ENCODE peak calls at places on chromosomes 1 and 21, in five cellular contexts. One of them, this sample, is unnamed.

GRCh38 chr1:16068356-16069270 is 4.8 kb downstream of the FAM131C start:
- DNase-seq in PC-3: no peak
- DNase-seq in sigmoid colon: no peak
- DNase-seq in ovary: no peak
- DNase-seq in progenitor cell of endocrine pancreas: no peak
- DNase-seq in this sample: no peak

GRCh38 chr21:34992736-34993135 is 56.4 kb downstream of the RUNX1 start:
- DNase-seq in PC-3: no peak
- DNase-seq in sigmoid colon: no peak
- DNase-seq in ovary: no peak
- DNase-seq in progenitor cell of endocrine pancreas: no peak
- DNase-seq in this sample: peak

GRCh38 chr1:95793893-95794292 is 559.9 kb downstream of the RWDD3 start:
- DNase-seq in PC-3: peak
- DNase-seq in sigmoid colon: no peak
- DNase-seq in ovary: no peak
- DNase-seq in progenitor cell of endocrine pancreas: no peak
- DNase-seq in this sample: peak

GRCh38 chr1:158793604-158794003 is 12.6 kb upstream of the OR6N2 start:
- DNase-seq in PC-3: no peak
- DNase-seq in sigmoid colon: no peak
- DNase-seq in ovary: no peak
- DNase-seq in progenitor cell of endocrine pancreas: no peak
- DNase-seq in this sample: peak

GRCh38 chr1:95325337-95325736 is 91.3 kb downstream of the RWDD3 start:
- DNase-seq in PC-3: no peak
- DNase-seq in sigmoid colon: no peak
- DNase-seq in ovary: no peak
- DNase-seq in progenitor cell of endocrine pancreas: no peak
- DNase-seq in this sample: no peak

GRCh38 chr1:6303397-6304012 is 42.6 kb upstream of the GPR153 start:
- DNase-seq in PC-3: peak
- DNase-seq in sigmoid colon: no peak
- DNase-seq in ovary: no peak
- DNase-seq in progenitor cell of endocrine pancreas: no peak
- DNase-seq in this sample: no peak

GRCh38 chr1:26278835-26279597 is 870 bp upstream of the SH3BGRL3 start:
- DNase-seq in PC-3: peak
- DNase-seq in sigmoid colon: no peak
- DNase-seq in ovary: peak
- DNase-seq in progenitor cell of endocrine pancreas: no peak
- DNase-seq in this sample: peak

GRCh38 chr1:43576521-43576920 is 45.8 kb downstream of the PTPRF start:
- DNase-seq in PC-3: no peak
- DNase-seq in sigmoid colon: no peak
- DNase-seq in ovary: no peak
- DNase-seq in progenitor cell of endocrine pancreas: no peak
- DNase-seq in this sample: no peak

GRCh38 chr1:30901798-30902652 is 6.5 kb downstream of the SDC3 start:
- DNase-seq in PC-3: peak
- DNase-seq in sigmoid colon: peak
- DNase-seq in ovary: peak
- DNase-seq in progenitor cell of endocrine pancreas: no peak
- DNase-seq in this sample: no peak

GRCh38 chr1:65979645-65980044 is 186.9 kb downstream of the PDE4B start:
- DNase-seq in PC-3: no peak
- DNase-seq in sigmoid colon: no peak
- DNase-seq in ovary: no peak
- DNase-seq in progenitor cell of endocrine pancreas: no peak
- DNase-seq in this sample: no peak

GRCh38 chr21:33993286-33994231 is 78.0 kb upstream of the ATP5PO start:
- DNase-seq in PC-3: no peak
- DNase-seq in sigmoid colon: no peak
- DNase-seq in ovary: no peak
- DNase-seq in progenitor cell of endocrine pancreas: no peak
- DNase-seq in this sample: no peak

GRCh38 chr1:14822493-14822892 is 224.0 kb downstream of the KAZN start:
- DNase-seq in PC-3: peak
- DNase-seq in sigmoid colon: no peak
- DNase-seq in ovary: no peak
- DNase-seq in progenitor cell of endocrine pancreas: no peak
- DNase-seq in this sample: peak

GRCh38 chr1:81335876-81336275 is 464.9 kb upstream of the ADGRL2 start:
- DNase-seq in PC-3: no peak
- DNase-seq in sigmoid colon: no peak
- DNase-seq in ovary: no peak
- DNase-seq in progenitor cell of endocrine pancreas: no peak
- DNase-seq in this sample: no peak

GRCh38 chr1:230112131-230112701 is 45.2 kb downstream of the GALNT2 start:
- DNase-seq in PC-3: no peak
- DNase-seq in sigmoid colon: no peak
- DNase-seq in ovary: no peak
- DNase-seq in progenitor cell of endocrine pancreas: no peak
- DNase-seq in this sample: no peak

GRCh38 chr1:41239988-41240610 is 2.0 kb downstream of the SCMH1 start:
- DNase-seq in PC-3: peak
- DNase-seq in sigmoid colon: no peak
- DNase-seq in ovary: no peak
- DNase-seq in progenitor cell of endocrine pancreas: no peak
- DNase-seq in this sample: peak

GRCh38 chr1:90763506-90763905 is 46.4 kb upstream of the BARHL2 start:
- DNase-seq in PC-3: no peak
- DNase-seq in sigmoid colon: no peak
- DNase-seq in ovary: no peak
- DNase-seq in progenitor cell of endocrine pancreas: no peak
- DNase-seq in this sample: no peak

GRCh38 chr1:101128211-101128727 is 102.7 kb upstream of the DPH5 start:
- DNase-seq in PC-3: no peak
- DNase-seq in sigmoid colon: no peak
- DNase-seq in ovary: no peak
- DNase-seq in progenitor cell of endocrine pancreas: no peak
- DNase-seq in this sample: no peak

GRCh38 chr21:33070921-33071877 is 1.3 kb downstream of the OLIG1 start:
- DNase-seq in PC-3: no peak
- DNase-seq in sigmoid colon: no peak
- DNase-seq in ovary: no peak
- DNase-seq in progenitor cell of endocrine pancreas: no peak
- DNase-seq in this sample: no peak

GRCh38 chr1:223216482-223217205 is 73.6 kb upstream of the TLR5 start:
- DNase-seq in PC-3: no peak
- DNase-seq in sigmoid colon: no peak
- DNase-seq in ovary: no peak
- DNase-seq in progenitor cell of endocrine pancreas: no peak
- DNase-seq in this sample: no peak

GRCh38 chr1:95742591-95743089 is 508.6 kb downstream of the RWDD3 start:
- DNase-seq in PC-3: peak
- DNase-seq in sigmoid colon: no peak
- DNase-seq in ovary: no peak
- DNase-seq in progenitor cell of endocrine pancreas: no peak
- DNase-seq in this sample: peak

GRCh38 chr1:109466100-109466439 is 276 bp upstream of the SYPL2 start:
- DNase-seq in PC-3: no peak
- DNase-seq in sigmoid colon: no peak
- DNase-seq in ovary: no peak
- DNase-seq in progenitor cell of endocrine pancreas: no peak
- DNase-seq in this sample: no peak

GRCh38 chr1:41689596-41689995 is 205.1 kb upstream of the EDN2 start:
- DNase-seq in PC-3: no peak
- DNase-seq in sigmoid colon: no peak
- DNase-seq in ovary: no peak
- DNase-seq in progenitor cell of endocrine pancreas: no peak
- DNase-seq in this sample: no peak

GRCh38 chr1:183244466-183244865 is 58.4 kb downstream of the LAMC2 start:
- DNase-seq in PC-3: no peak
- DNase-seq in sigmoid colon: peak
- DNase-seq in ovary: peak
- DNase-seq in progenitor cell of endocrine pancreas: no peak
- DNase-seq in this sample: peak

GRCh38 chr21:16211339-16212303 is 481.8 kb downstream of the USP25 start:
- DNase-seq in PC-3: no peak
- DNase-seq in sigmoid colon: no peak
- DNase-seq in ovary: no peak
- DNase-seq in progenitor cell of endocrine pancreas: no peak
- DNase-seq in this sample: no peak

GRCh38 chr1:53381790-53382401 is 54.0 kb upstream of the LRP8 start:
- DNase-seq in PC-3: peak
- DNase-seq in sigmoid colon: peak
- DNase-seq in ovary: no peak
- DNase-seq in progenitor cell of endocrine pancreas: no peak
- DNase-seq in this sample: peak

GRCh38 chr1:234715252-234715945 is 105.4 kb upstream of the IRF2BP2 start:
- DNase-seq in PC-3: no peak
- DNase-seq in sigmoid colon: peak
- DNase-seq in ovary: no peak
- DNase-seq in progenitor cell of endocrine pancreas: no peak
- DNase-seq in this sample: no peak

GRCh38 chr21:31880816-31881215 is 8.0 kb downstream of the HUNK start:
- DNase-seq in PC-3: no peak
- DNase-seq in sigmoid colon: no peak
- DNase-seq in ovary: no peak
- DNase-seq in progenitor cell of endocrine pancreas: no peak
- DNase-seq in this sample: no peak

GRCh38 chr21:38474796-38475195 is 23.5 kb downstream of the ERG start:
- DNase-seq in PC-3: no peak
- DNase-seq in sigmoid colon: no peak
- DNase-seq in ovary: no peak
- DNase-seq in progenitor cell of endocrine pancreas: no peak
- DNase-seq in this sample: no peak

GRCh38 chr1:79373481-79374132 is 367.1 kb upstream of the ADGRL4 start:
- DNase-seq in PC-3: no peak
- DNase-seq in sigmoid colon: no peak
- DNase-seq in ovary: no peak
- DNase-seq in progenitor cell of endocrine pancreas: no peak
- DNase-seq in this sample: peak

GRCh38 chr1:59605761-59606160 is 209.0 kb upstream of the HOOK1 start:
- DNase-seq in PC-3: peak
- DNase-seq in sigmoid colon: no peak
- DNase-seq in ovary: no peak
- DNase-seq in progenitor cell of endocrine pancreas: no peak
- DNase-seq in this sample: no peak

GRCh38 chr1:202283379-202283844 is 58.3 kb downstream of the UBE2T start:
- DNase-seq in PC-3: peak
- DNase-seq in sigmoid colon: no peak
- DNase-seq in ovary: no peak
- DNase-seq in progenitor cell of endocrine pancreas: no peak
- DNase-seq in this sample: peak

GRCh38 chr1:147389532-147390184 is 147.2 kb downstream of the CHD1L start:
- DNase-seq in PC-3: peak
- DNase-seq in sigmoid colon: no peak
- DNase-seq in ovary: no peak
- DNase-seq in progenitor cell of endocrine pancreas: no peak
- DNase-seq in this sample: peak

GRCh38 chr1:36831171-36831810 is 203.0 kb downstream of the GRIK3 start:
- DNase-seq in PC-3: no peak
- DNase-seq in sigmoid colon: no peak
- DNase-seq in ovary: no peak
- DNase-seq in progenitor cell of endocrine pancreas: no peak
- DNase-seq in this sample: no peak

GRCh38 chr1:35691080-35691479 is 27.6 kb downstream of the C1orf216 start:
- DNase-seq in PC-3: no peak
- DNase-seq in sigmoid colon: no peak
- DNase-seq in ovary: no peak
- DNase-seq in progenitor cell of endocrine pancreas: no peak
- DNase-seq in this sample: no peak

DNA sequence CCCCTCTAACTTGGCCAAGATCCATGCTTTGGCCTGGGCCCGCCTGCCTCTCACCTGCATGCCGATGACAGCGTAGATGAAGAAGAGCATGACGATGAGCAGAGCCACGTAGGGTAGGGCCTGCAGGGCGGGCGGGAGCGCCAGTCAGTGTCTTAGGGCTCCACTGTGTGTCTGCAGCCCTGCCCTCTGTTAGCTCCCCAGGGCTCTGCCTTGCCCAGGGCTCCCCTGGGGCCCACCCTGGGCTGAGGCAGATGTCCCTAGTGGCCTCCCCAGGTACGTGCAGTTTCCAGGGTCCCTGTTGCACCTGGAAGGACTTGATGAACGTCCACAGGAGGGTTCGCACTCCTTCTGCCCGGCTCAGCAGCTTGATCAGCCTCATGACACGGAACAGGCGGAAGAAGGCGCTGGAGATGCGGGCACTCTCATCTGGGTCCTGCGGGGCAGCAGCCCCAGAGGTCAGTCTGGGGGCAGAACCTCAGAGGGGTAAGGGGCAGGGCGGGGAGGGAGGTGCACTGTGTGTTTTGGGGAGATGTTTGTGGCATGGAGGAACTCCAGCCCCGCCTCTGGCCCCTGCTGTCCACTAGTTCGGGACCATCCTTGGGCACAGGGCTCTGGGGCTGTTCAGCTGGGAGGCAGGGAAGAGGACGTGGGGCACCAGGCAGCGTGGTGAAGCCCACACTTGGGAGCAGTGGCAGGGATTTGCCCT is 29.8 kb upstream of the KIF21B start:
- DNase-seq in PC-3: peak
- DNase-seq in sigmoid colon: no peak
- DNase-seq in ovary: no peak
- DNase-seq in progenitor cell of endocrine pancreas: no peak
- DNase-seq in this sample: no peak
- TF ChIP-seq CTCF in PC-3: peak
- TF ChIP-seq CTCF in sigmoid colon: no peak
- TF ChIP-seq CTCF in ovary: no peak
- TF ChIP-seq CTCF in progenitor cell of endocrine pancreas: peak
- TF ChIP-seq CTCF in this sample: peak

GRCh38 chr1:57770772-57771171 is 346.9 kb upstream of the DAB1 start:
- DNase-seq in PC-3: peak
- DNase-seq in sigmoid colon: no peak
- DNase-seq in ovary: no peak
- DNase-seq in progenitor cell of endocrine pancreas: no peak
- DNase-seq in this sample: peak
- TF ChIP-seq CTCF in PC-3: peak
- TF ChIP-seq CTCF in sigmoid colon: no peak
- TF ChIP-seq CTCF in ovary: no peak
- TF ChIP-seq CTCF in progenitor cell of endocrine pancreas: peak
- TF ChIP-seq CTCF in this sample: no peak

GRCh38 chr1:27713869-27714513 is 11.8 kb upstream of the FAM76A start:
- DNase-seq in PC-3: no peak
- DNase-seq in sigmoid colon: no peak
- DNase-seq in ovary: no peak
- DNase-seq in progenitor cell of endocrine pancreas: no peak
- DNase-seq in this sample: no peak

GRCh38 chr1:27716262-27716895 is 9.4 kb upstream of the FAM76A start:
- DNase-seq in PC-3: no peak
- DNase-seq in sigmoid colon: no peak
- DNase-seq in ovary: no peak
- DNase-seq in progenitor cell of endocrine pancreas: no peak
- DNase-seq in this sample: no peak

GRCh38 chr1:27724961-27725373 is 794 bp upstream of the FAM76A start:
- DNase-seq in PC-3: no peak
- DNase-seq in sigmoid colon: peak
- DNase-seq in ovary: peak
- DNase-seq in progenitor cell of endocrine pancreas: no peak
- DNase-seq in this sample: peak

GRCh38 chr1:27719286-27720251 is 6.2 kb upstream of the FAM76A start:
- DNase-seq in PC-3: peak
- DNase-seq in sigmoid colon: no peak
- DNase-seq in ovary: no peak
- DNase-seq in progenitor cell of endocrine pancreas: no peak
- DNase-seq in this sample: peak
- TF ChIP-seq CTCF in PC-3: peak
- TF ChIP-seq CTCF in sigmoid colon: no peak
- TF ChIP-seq CTCF in ovary: no peak
- TF ChIP-seq CTCF in progenitor cell of endocrine pancreas: peak
- TF ChIP-seq CTCF in this sample: peak

GRCh38 chr1:47624531-47624930 is 186.7 kb downstream of the FOXD2 start:
- DNase-seq in PC-3: peak
- DNase-seq in sigmoid colon: no peak
- DNase-seq in ovary: no peak
- DNase-seq in progenitor cell of endocrine pancreas: peak
- DNase-seq in this sample: no peak
- TF ChIP-seq CTCF in PC-3: peak
- TF ChIP-seq CTCF in sigmoid colon: no peak
- TF ChIP-seq CTCF in ovary: no peak
- TF ChIP-seq CTCF in progenitor cell of endocrine pancreas: peak
- TF ChIP-seq CTCF in this sample: no peak

This sample was measured in MCF 10A.